ENCODE peak calls at places on chromosomes 4 and X, in eight cellular contexts. N is amniotic stem cell, U is Caki2, Y is kidney tubule cell, X is germinal center, M is AG04450, V is occipital lobe, K is stromal cell of bone marrow. P is an unnamed sample.

GRCh38 chrX:110847334-110847733 is 51.7 kb upstream of the CHRDL1 start:
- DNase-seq in N (peak), U (peak), Y (peak), X (peak), M (peak), V (no peak), K (peak), P (peak)

GRCh38 chr4:3270141-3270611 is 21.2 kb downstream of the MSANTD1 start:
- DNase-seq in N (no peak), U (no peak), Y (no peak), X (no peak), M (no peak), V (no peak), K (no peak), P (no peak)

GRCh38 chr4:6509587-6509986 is 37.2 kb upstream of the PPP2R2C start:
- DNase-seq in N (no peak), U (peak), Y (peak), X (no peak), M (no peak), V (no peak), K (no peak), P (no peak)

GRCh38 chrX:16868920-16869319 is 1.2 kb downstream of the RBBP7 start:
- DNase-seq in N (no peak), U (no peak), Y (peak), X (no peak), M (no peak), V (no peak), K (no peak), P (no peak)

GRCh38 chr4:98508248-98508647 is 150.2 kb downstream of the TSPAN5 start:
- DNase-seq in N (no peak), U (no peak), Y (no peak), X (no peak), M (no peak), V (no peak), K (no peak), P (no peak)

GRCh38 chr4:186669159-186669720 is 54.4 kb downstream of the FAT1 start:
- DNase-seq in N (peak), U (no peak), Y (peak), X (no peak), M (peak), V (no peak), K (peak), P (peak)

GRCh38 chr4:7430368-7430964 is 4.3 kb downstream of the PSAPL1 start:
- DNase-seq in N (no peak), U (peak), Y (peak), X (no peak), M (no peak), V (no peak), K (no peak), P (no peak)

GRCh38 chrX:134764202-134764785 is 106.0 kb upstream of the PLAC1 start:
- DNase-seq in N (no peak), U (peak), Y (peak), X (peak), M (no peak), V (no peak), K (no peak), P (no peak)

GRCh38 chr4:127781303-127782024 is 658 bp upstream of the HSPA4L start:
- DNase-seq in N (no peak), U (no peak), Y (peak), X (no peak), M (no peak), V (peak), K (no peak), P (no peak)

GRCh38 chrX:15750611-15751159 is 12.6 kb downstream of the CA5B start:
- DNase-seq in N (no peak), U (no peak), Y (no peak), X (no peak), M (no peak), V (no peak), K (no peak), P (no peak)

GRCh38 chr4:181350578-181351420 is 892.4 kb upstream of the TENM3 start:
- DNase-seq in N (no peak), U (no peak), Y (no peak), X (no peak), M (no peak), V (no peak), K (no peak), P (peak)

GRCh38 chr4:113607998-113608397 is 153.5 kb downstream of the CAMK2D start:
- DNase-seq in N (no peak), U (no peak), Y (no peak), X (no peak), M (no peak), V (no peak), K (no peak), P (no peak)

GRCh38 chr4:95204873-95205272 is 343.9 kb downstream of the UNC5C start:
- DNase-seq in N (no peak), U (no peak), Y (no peak), X (no peak), M (no peak), V (peak), K (no peak), P (no peak)

GRCh38 chrX:119809185-119809666 is 17.8 kb upstream of the RPL39 start:
- DNase-seq in N (no peak), U (no peak), Y (no peak), X (no peak), M (no peak), V (no peak), K (no peak), P (no peak)

GRCh38 chr4:139278450-139278849 is 1.6 kb downstream of the MGARP start:
- DNase-seq in N (no peak), U (no peak), Y (no peak), X (no peak), M (no peak), V (no peak), K (no peak), P (no peak)

GRCh38 chrX:135431886-135432285 is 10.1 kb downstream of the SMIM10L2A start:
- DNase-seq in N (no peak), U (no peak), Y (no peak), X (no peak), M (no peak), V (no peak), K (no peak), P (no peak)

GRCh38 chr4:1695913-1696312 is 11.8 kb upstream of the FAM53A start:
- DNase-seq in N (no peak), U (no peak), Y (no peak), X (no peak), M (no peak), V (no peak), K (no peak), P (no peak)

GRCh38 chr4:107854326-107855030 is 29.7 kb downstream of the SGMS2 start:
- DNase-seq in N (no peak), U (peak), Y (peak), X (no peak), M (no peak), V (no peak), K (peak), P (no peak)

GRCh38 chrX:87728459-87728858 is 210.9 kb downstream of the KLHL4 start:
- DNase-seq in N (no peak), U (peak), Y (no peak), X (no peak), M (no peak), V (no peak), K (no peak), P (no peak)

GRCh38 chr4:44157611-44158277 is 290.9 kb downstream of the KCTD8 start:
- DNase-seq in N (no peak), U (peak), Y (peak), X (no peak), M (no peak), V (no peak), K (no peak), P (peak)

GRCh38 chr4:26412381-26413372 is 77.6 kb downstream of the CCKAR start:
- DNase-seq in N (no peak), U (no peak), Y (no peak), X (no peak), M (no peak), V (peak), K (no peak), P (no peak)

GRCh38 chrX:55522577-55523254 is 33.1 kb upstream of the USP51 start:
- DNase-seq in N (no peak), U (no peak), Y (no peak), X (no peak), M (no peak), V (no peak), K (no peak), P (no peak)

GRCh38 chr4:16775411-16776154 is 122.9 kb downstream of the LDB2 start:
- DNase-seq in N (no peak), U (no peak), Y (no peak), X (no peak), M (no peak), V (no peak), K (no peak), P (no peak)

GRCh38 chrX:23008431-23009099 is 8.8 kb downstream of the DDX53 start:
- DNase-seq in N (no peak), U (peak), Y (peak), X (no peak), M (no peak), V (no peak), K (no peak), P (peak)

GRCh38 chr4:82380344-82380743 is 6.6 kb upstream of the HNRNPD start:
- DNase-seq in N (no peak), U (peak), Y (peak), X (no peak), M (no peak), V (peak), K (no peak), P (no peak)

GRCh38 chr4:40316333-40316781 is 18.8 kb upstream of the CHRNA9 start:
- DNase-seq in N (no peak), U (peak), Y (peak), X (no peak), M (peak), V (no peak), K (peak), P (peak)

GRCh38 chr4:142697303-142697702 is 148.8 kb downstream of the INPP4B start:
- DNase-seq in N (no peak), U (no peak), Y (no peak), X (no peak), M (no peak), V (no peak), K (no peak), P (no peak)

GRCh38 chr4:14812101-14812500 is 190.2 kb upstream of the CPEB2 start:
- DNase-seq in N (no peak), U (no peak), Y (no peak), X (no peak), M (no peak), V (no peak), K (peak), P (no peak)

GRCh38 chr4:128512767-128513322 is 225.2 kb upstream of the PGRMC2 start:
- DNase-seq in N (no peak), U (no peak), Y (no peak), X (no peak), M (no peak), V (no peak), K (no peak), P (no peak)

GRCh38 chrX:46965125-46965758 is 53.0 kb downstream of the JADE3 start:
- DNase-seq in N (peak), U (no peak), Y (peak), X (no peak), M (peak), V (no peak), K (no peak), P (no peak)

GRCh38 chr4:26206339-26206738 is 114.5 kb upstream of the RBPJ start:
- DNase-seq in N (peak), U (no peak), Y (no peak), X (no peak), M (peak), V (no peak), K (peak), P (peak)

GRCh38 chr4:81688085-81688484 is 216.4 kb upstream of the RASGEF1B start:
- DNase-seq in N (no peak), U (no peak), Y (peak), X (no peak), M (no peak), V (no peak), K (no peak), P (no peak)

GRCh38 chrX:119067023-119067739 is 5.6 kb upstream of the CT47C1 start:
- DNase-seq in N (peak), U (peak), Y (peak), X (peak), M (peak), V (peak), K (peak), P (peak)

GRCh38 chr4:175951794-175952193 is 113.8 kb upstream of the WDR17 start:
- DNase-seq in N (no peak), U (peak), Y (peak), X (no peak), M (no peak), V (no peak), K (no peak), P (no peak)

P was measured in astrocyte of the cerebellum.